ENCODE peak calls at places on chromosomes 5 and 9, in seven cellular contexts. One of them, this sample, is unnamed.

GRCh38 chr5:172488221-172488620 is 33.9 kb upstream of the SH3PXD2B start:
- DNase-seq in osteocyte: peak
- DNase-seq in ureter: no peak
- DNase-seq in NCI-H774: no peak
- DNase-seq in SHP77: no peak
- DNase-seq in activated effector memory CD4-positive, alpha-beta T cell treated with anti-CD3 and anti-CD28 coated beads, Interleukin-2, amount 50 U/mL, for 16 hours: peak
- DNase-seq in activated T-cell treated with anti-CD3 and anti-CD28 coated beads, Interleukin-2, amount 50 U/mL, for 4 hours: no peak
- DNase-seq in this sample: no peak

GRCh38 chr5:145847499-145848497 is 12.7 kb upstream of the PRELID2 start:
- DNase-seq in osteocyte: no peak
- DNase-seq in ureter: no peak
- DNase-seq in NCI-H774: no peak
- DNase-seq in SHP77: no peak
- DNase-seq in activated effector memory CD4-positive, alpha-beta T cell treated with anti-CD3 and anti-CD28 coated beads, Interleukin-2, amount 50 U/mL, for 16 hours: no peak
- DNase-seq in activated T-cell treated with anti-CD3 and anti-CD28 coated beads, Interleukin-2, amount 50 U/mL, for 4 hours: no peak
- DNase-seq in this sample: peak

GRCh38 chr9:128995791-128996190 is 32.3 kb downstream of the SH3GLB2 start:
- DNase-seq in osteocyte: no peak
- DNase-seq in ureter: no peak
- DNase-seq in NCI-H774: peak
- DNase-seq in SHP77: no peak
- DNase-seq in activated effector memory CD4-positive, alpha-beta T cell treated with anti-CD3 and anti-CD28 coated beads, Interleukin-2, amount 50 U/mL, for 16 hours: no peak
- DNase-seq in activated T-cell treated with anti-CD3 and anti-CD28 coated beads, Interleukin-2, amount 50 U/mL, for 4 hours: no peak
- DNase-seq in this sample: peak

GRCh38 chr5:90112293-90112692 is 297.3 kb downstream of the CETN3 start:
- DNase-seq in osteocyte: no peak
- DNase-seq in ureter: no peak
- DNase-seq in NCI-H774: no peak
- DNase-seq in SHP77: no peak
- DNase-seq in activated effector memory CD4-positive, alpha-beta T cell treated with anti-CD3 and anti-CD28 coated beads, Interleukin-2, amount 50 U/mL, for 16 hours: no peak
- DNase-seq in activated T-cell treated with anti-CD3 and anti-CD28 coated beads, Interleukin-2, amount 50 U/mL, for 4 hours: no peak
- DNase-seq in this sample: peak

GRCh38 chr5:129724222-129724621 is 23.7 kb upstream of the MINAR2 start:
- DNase-seq in osteocyte: no peak
- DNase-seq in ureter: no peak
- DNase-seq in NCI-H774: no peak
- DNase-seq in SHP77: no peak
- DNase-seq in activated effector memory CD4-positive, alpha-beta T cell treated with anti-CD3 and anti-CD28 coated beads, Interleukin-2, amount 50 U/mL, for 16 hours: no peak
- DNase-seq in activated T-cell treated with anti-CD3 and anti-CD28 coated beads, Interleukin-2, amount 50 U/mL, for 4 hours: no peak
- DNase-seq in this sample: no peak

GRCh38 chr9:36870960-36871359 is 163.1 kb downstream of the PAX5 start:
- DNase-seq in osteocyte: no peak
- DNase-seq in ureter: no peak
- DNase-seq in NCI-H774: peak
- DNase-seq in SHP77: peak
- DNase-seq in activated effector memory CD4-positive, alpha-beta T cell treated with anti-CD3 and anti-CD28 coated beads, Interleukin-2, amount 50 U/mL, for 16 hours: no peak
- DNase-seq in activated T-cell treated with anti-CD3 and anti-CD28 coated beads, Interleukin-2, amount 50 U/mL, for 4 hours: no peak
- DNase-seq in this sample: no peak

GRCh38 chr5:14861123-14861757 is 10.3 kb downstream of the ANKH start:
- DNase-seq in osteocyte: no peak
- DNase-seq in ureter: no peak
- DNase-seq in NCI-H774: no peak
- DNase-seq in SHP77: no peak
- DNase-seq in activated effector memory CD4-positive, alpha-beta T cell treated with anti-CD3 and anti-CD28 coated beads, Interleukin-2, amount 50 U/mL, for 16 hours: no peak
- DNase-seq in activated T-cell treated with anti-CD3 and anti-CD28 coated beads, Interleukin-2, amount 50 U/mL, for 4 hours: no peak
- DNase-seq in this sample: no peak

GRCh38 chr5:26757941-26758340 is 280.4 kb downstream of the CDH9 start:
- DNase-seq in osteocyte: no peak
- DNase-seq in ureter: no peak
- DNase-seq in NCI-H774: no peak
- DNase-seq in SHP77: no peak
- DNase-seq in activated effector memory CD4-positive, alpha-beta T cell treated with anti-CD3 and anti-CD28 coated beads, Interleukin-2, amount 50 U/mL, for 16 hours: no peak
- DNase-seq in activated T-cell treated with anti-CD3 and anti-CD28 coated beads, Interleukin-2, amount 50 U/mL, for 4 hours: no peak
- DNase-seq in this sample: no peak

GRCh38 chr5:170523830-170524229 is 20.0 kb downstream of the KCNIP1 start:
- DNase-seq in osteocyte: no peak
- DNase-seq in ureter: no peak
- DNase-seq in NCI-H774: no peak
- DNase-seq in SHP77: no peak
- DNase-seq in activated effector memory CD4-positive, alpha-beta T cell treated with anti-CD3 and anti-CD28 coated beads, Interleukin-2, amount 50 U/mL, for 16 hours: no peak
- DNase-seq in activated T-cell treated with anti-CD3 and anti-CD28 coated beads, Interleukin-2, amount 50 U/mL, for 4 hours: no peak
- DNase-seq in this sample: no peak

GRCh38 chr5:178234753-178235599 is 2.4 kb upstream of the PHYKPL start:
- DNase-seq in osteocyte: no peak
- DNase-seq in ureter: peak
- DNase-seq in NCI-H774: peak
- DNase-seq in SHP77: peak
- DNase-seq in activated effector memory CD4-positive, alpha-beta T cell treated with anti-CD3 and anti-CD28 coated beads, Interleukin-2, amount 50 U/mL, for 16 hours: peak
- DNase-seq in activated T-cell treated with anti-CD3 and anti-CD28 coated beads, Interleukin-2, amount 50 U/mL, for 4 hours: peak
- DNase-seq in this sample: peak

GRCh38 chr5:142542906-142543305 is 143.0 kb downstream of the FGF1 start:
- DNase-seq in osteocyte: no peak
- DNase-seq in ureter: no peak
- DNase-seq in NCI-H774: no peak
- DNase-seq in SHP77: no peak
- DNase-seq in activated effector memory CD4-positive, alpha-beta T cell treated with anti-CD3 and anti-CD28 coated beads, Interleukin-2, amount 50 U/mL, for 16 hours: no peak
- DNase-seq in activated T-cell treated with anti-CD3 and anti-CD28 coated beads, Interleukin-2, amount 50 U/mL, for 4 hours: no peak
- DNase-seq in this sample: peak

GRCh38 chr9:38486056-38486455 is 61.8 kb upstream of the IGFBPL1 start:
- DNase-seq in osteocyte: no peak
- DNase-seq in ureter: no peak
- DNase-seq in NCI-H774: no peak
- DNase-seq in SHP77: no peak
- DNase-seq in activated effector memory CD4-positive, alpha-beta T cell treated with anti-CD3 and anti-CD28 coated beads, Interleukin-2, amount 50 U/mL, for 16 hours: no peak
- DNase-seq in activated T-cell treated with anti-CD3 and anti-CD28 coated beads, Interleukin-2, amount 50 U/mL, for 4 hours: no peak
- DNase-seq in this sample: no peak

GRCh38 chr9:16458696-16459420 is 411.6 kb downstream of the BNC2 start:
- DNase-seq in osteocyte: no peak
- DNase-seq in ureter: no peak
- DNase-seq in NCI-H774: peak
- DNase-seq in SHP77: no peak
- DNase-seq in activated effector memory CD4-positive, alpha-beta T cell treated with anti-CD3 and anti-CD28 coated beads, Interleukin-2, amount 50 U/mL, for 16 hours: no peak
- DNase-seq in activated T-cell treated with anti-CD3 and anti-CD28 coated beads, Interleukin-2, amount 50 U/mL, for 4 hours: no peak
- DNase-seq in this sample: peak

GRCh38 chr9:15357050-15357653 is 50.1 kb upstream of the TTC39B start:
- DNase-seq in osteocyte: no peak
- DNase-seq in ureter: no peak
- DNase-seq in NCI-H774: peak
- DNase-seq in SHP77: no peak
- DNase-seq in activated effector memory CD4-positive, alpha-beta T cell treated with anti-CD3 and anti-CD28 coated beads, Interleukin-2, amount 50 U/mL, for 16 hours: peak
- DNase-seq in activated T-cell treated with anti-CD3 and anti-CD28 coated beads, Interleukin-2, amount 50 U/mL, for 4 hours: no peak
- DNase-seq in this sample: no peak

GRCh38 chr5:160174780-160175437 is 54.4 kb upstream of the FABP6 start:
- DNase-seq in osteocyte: no peak
- DNase-seq in ureter: no peak
- DNase-seq in NCI-H774: no peak
- DNase-seq in SHP77: no peak
- DNase-seq in activated effector memory CD4-positive, alpha-beta T cell treated with anti-CD3 and anti-CD28 coated beads, Interleukin-2, amount 50 U/mL, for 16 hours: no peak
- DNase-seq in activated T-cell treated with anti-CD3 and anti-CD28 coated beads, Interleukin-2, amount 50 U/mL, for 4 hours: no peak
- DNase-seq in this sample: peak

GRCh38 chr5:93891491-93892480 is 150.4 kb upstream of the POU5F2 start:
- DNase-seq in osteocyte: no peak
- DNase-seq in ureter: no peak
- DNase-seq in NCI-H774: peak
- DNase-seq in SHP77: peak
- DNase-seq in activated effector memory CD4-positive, alpha-beta T cell treated with anti-CD3 and anti-CD28 coated beads, Interleukin-2, amount 50 U/mL, for 16 hours: no peak
- DNase-seq in activated T-cell treated with anti-CD3 and anti-CD28 coated beads, Interleukin-2, amount 50 U/mL, for 4 hours: no peak
- DNase-seq in this sample: no peak

GRCh38 chr5:127892467-127893207 is 189.4 kb downstream of the CCDC192 start:
- DNase-seq in osteocyte: no peak
- DNase-seq in ureter: no peak
- DNase-seq in NCI-H774: no peak
- DNase-seq in SHP77: no peak
- DNase-seq in activated effector memory CD4-positive, alpha-beta T cell treated with anti-CD3 and anti-CD28 coated beads, Interleukin-2, amount 50 U/mL, for 16 hours: no peak
- DNase-seq in activated T-cell treated with anti-CD3 and anti-CD28 coated beads, Interleukin-2, amount 50 U/mL, for 4 hours: no peak
- DNase-seq in this sample: peak

GRCh38 chr5:57495285-57495684 is 12.7 kb upstream of the ACTBL2 start:
- DNase-seq in osteocyte: no peak
- DNase-seq in ureter: no peak
- DNase-seq in NCI-H774: no peak
- DNase-seq in SHP77: no peak
- DNase-seq in activated effector memory CD4-positive, alpha-beta T cell treated with anti-CD3 and anti-CD28 coated beads, Interleukin-2, amount 50 U/mL, for 16 hours: peak
- DNase-seq in activated T-cell treated with anti-CD3 and anti-CD28 coated beads, Interleukin-2, amount 50 U/mL, for 4 hours: no peak
- DNase-seq in this sample: no peak

GRCh38 chr5:178114325-178115135 is 1.2 kb downstream of the N4BP3 start:
- DNase-seq in osteocyte: no peak
- DNase-seq in ureter: no peak
- DNase-seq in NCI-H774: no peak
- DNase-seq in SHP77: no peak
- DNase-seq in activated effector memory CD4-positive, alpha-beta T cell treated with anti-CD3 and anti-CD28 coated beads, Interleukin-2, amount 50 U/mL, for 16 hours: peak
- DNase-seq in activated T-cell treated with anti-CD3 and anti-CD28 coated beads, Interleukin-2, amount 50 U/mL, for 4 hours: peak
- DNase-seq in this sample: no peak

GRCh38 chr9:129724456-129725190 is 28.2 kb downstream of the PTGES start:
- DNase-seq in osteocyte: no peak
- DNase-seq in ureter: no peak
- DNase-seq in NCI-H774: no peak
- DNase-seq in SHP77: no peak
- DNase-seq in activated effector memory CD4-positive, alpha-beta T cell treated with anti-CD3 and anti-CD28 coated beads, Interleukin-2, amount 50 U/mL, for 16 hours: no peak
- DNase-seq in activated T-cell treated with anti-CD3 and anti-CD28 coated beads, Interleukin-2, amount 50 U/mL, for 4 hours: no peak
- DNase-seq in this sample: no peak

GRCh38 chr5:67094476-67095300 is 101.9 kb downstream of the CD180 start:
- DNase-seq in osteocyte: no peak
- DNase-seq in ureter: no peak
- DNase-seq in NCI-H774: no peak
- DNase-seq in SHP77: no peak
- DNase-seq in activated effector memory CD4-positive, alpha-beta T cell treated with anti-CD3 and anti-CD28 coated beads, Interleukin-2, amount 50 U/mL, for 16 hours: no peak
- DNase-seq in activated T-cell treated with anti-CD3 and anti-CD28 coated beads, Interleukin-2, amount 50 U/mL, for 4 hours: no peak
- DNase-seq in this sample: peak

GRCh38 chr9:134351777-134352176 is 25.5 kb downstream of the RXRA start:
- DNase-seq in osteocyte: no peak
- DNase-seq in ureter: no peak
- DNase-seq in NCI-H774: no peak
- DNase-seq in SHP77: no peak
- DNase-seq in activated effector memory CD4-positive, alpha-beta T cell treated with anti-CD3 and anti-CD28 coated beads, Interleukin-2, amount 50 U/mL, for 16 hours: no peak
- DNase-seq in activated T-cell treated with anti-CD3 and anti-CD28 coated beads, Interleukin-2, amount 50 U/mL, for 4 hours: no peak
- DNase-seq in this sample: no peak

GRCh38 chr5:59133801-59134261 is 551.0 kb downstream of the RAB3C start:
- DNase-seq in osteocyte: no peak
- DNase-seq in ureter: no peak
- DNase-seq in NCI-H774: no peak
- DNase-seq in SHP77: no peak
- DNase-seq in activated effector memory CD4-positive, alpha-beta T cell treated with anti-CD3 and anti-CD28 coated beads, Interleukin-2, amount 50 U/mL, for 16 hours: no peak
- DNase-seq in activated T-cell treated with anti-CD3 and anti-CD28 coated beads, Interleukin-2, amount 50 U/mL, for 4 hours: no peak
- DNase-seq in this sample: peak

GRCh38 chr5:36558652-36559051 is 47.8 kb upstream of the SLC1A3 start:
- DNase-seq in osteocyte: no peak
- DNase-seq in ureter: no peak
- DNase-seq in NCI-H774: no peak
- DNase-seq in SHP77: no peak
- DNase-seq in activated effector memory CD4-positive, alpha-beta T cell treated with anti-CD3 and anti-CD28 coated beads, Interleukin-2, amount 50 U/mL, for 16 hours: no peak
- DNase-seq in activated T-cell treated with anti-CD3 and anti-CD28 coated beads, Interleukin-2, amount 50 U/mL, for 4 hours: no peak
- DNase-seq in this sample: no peak

GRCh38 chr9:96522371-96522770 is 72.4 kb downstream of the HABP4 start:
- DNase-seq in osteocyte: no peak
- DNase-seq in ureter: no peak
- DNase-seq in NCI-H774: no peak
- DNase-seq in SHP77: no peak
- DNase-seq in activated effector memory CD4-positive, alpha-beta T cell treated with anti-CD3 and anti-CD28 coated beads, Interleukin-2, amount 50 U/mL, for 16 hours: no peak
- DNase-seq in activated T-cell treated with anti-CD3 and anti-CD28 coated beads, Interleukin-2, amount 50 U/mL, for 4 hours: no peak
- DNase-seq in this sample: no peak